ENCODE peak calls at places on chromosomes 1 and 21, in six cellular contexts. M is OCI-LY7, L is upper lobe of right lung, V is mammary epithelial cell, R is H9, F is tibial nerve. S is an unnamed sample.

GRCh38 chr1:109620396-109620817 is 770 bp downstream of the AMPD2 start:
- DNase-seq in M (no peak), L (peak; percentile 66), V (peak; percentile 40), R (peak; percentile 49), F (no peak), S (peak; percentile 59)

GRCh38 chr1:234719454-234720258 is 109.7 kb upstream of the IRF2BP2 start:
- DNase-seq in M (no peak), L (no peak), V (no peak), R (peak; percentile 17), F (no peak), S (no peak)

GRCh38 chr1:177444997-177445746 is 274.4 kb downstream of the BRINP2 start:
- DNase-seq in M (no peak), L (no peak), V (no peak), R (no peak), F (no peak), S (no peak)

GRCh38 chr1:184031127-184032107 is 6.1 kb downstream of the COLGALT2 start:
- DNase-seq in M (no peak), L (no peak), V (no peak), R (no peak), F (no peak), S (no peak)

GRCh38 chr1:215119719-215120118 is 37.2 kb downstream of the KCNK2 start:
- DNase-seq in M (no peak), L (no peak), V (peak; percentile 20), R (no peak), F (no peak), S (no peak)

GRCh38 chr21:17270234-17270633 is 242.6 kb upstream of the CXADR start:
- DNase-seq in M (peak; percentile 12), L (no peak), V (peak; percentile 13), R (no peak), F (peak; percentile 24), S (no peak)

GRCh38 chr1:234957330-234958065 is 171.1 kb downstream of the TOMM20 start:
- DNase-seq in M (no peak), L (no peak), V (no peak), R (peak; percentile 62), F (no peak), S (peak; percentile 42)

GRCh38 chr1:10510520-10511493 is 36.1 kb downstream of the PEX14 start:
- DNase-seq in M (no peak), L (no peak), V (peak; percentile 87), R (no peak), F (no peak), S (peak; percentile 53)

GRCh38 chr1:66542811-66543767 is 9.1 kb downstream of the SGIP1 start:
- DNase-seq in M (no peak), L (no peak), V (peak; percentile 43), R (no peak), F (peak; percentile 31), S (no peak)

GRCh38 chr1:116167625-116168276 is 56.6 kb downstream of the MAB21L3 start:
- DNase-seq in M (no peak), L (no peak), V (no peak), R (peak; percentile 50), F (no peak), S (peak; percentile 43)

GRCh38 chr1:86741947-86742572 is 37.7 kb downstream of the SH3GLB1 start:
- DNase-seq in M (peak; percentile 56), L (no peak), V (peak; percentile 12), R (no peak), F (no peak), S (peak; percentile 37)

GRCh38 chr1:15625224-15625917 is 8.1 kb downstream of the DDI2 start:
- DNase-seq in M (no peak), L (no peak), V (no peak), R (no peak), F (no peak), S (no peak)

GRCh38 chr1:6502000-6502891 is 10.8 kb upstream of the PLEKHG5 start:
- DNase-seq in M (no peak), L (no peak), V (no peak), R (no peak), F (peak; percentile 59), S (no peak)

GRCh38 chr21:44684077-44684476 is 2.1 kb upstream of the KRTAP12-1 start:
- DNase-seq in M (no peak), L (no peak), V (no peak), R (no peak), F (no peak), S (no peak)

GRCh38 chr1:5660141-5660935 is 331.9 kb downstream of the NPHP4 start:
- DNase-seq in M (no peak), L (no peak), V (no peak), R (no peak), F (no peak), S (no peak)

GRCh38 chr21:41709965-41710822 is 56.7 kb downstream of the RIPK4 start:
- DNase-seq in M (no peak), L (no peak), V (no peak), R (no peak), F (no peak), S (no peak)

GRCh38 chr1:112251766-112252506 is 144.1 kb upstream of the CTTNBP2NL start:
- DNase-seq in M (no peak), L (no peak), V (peak; percentile 88), R (no peak), F (no peak), S (no peak)

GRCh38 chr1:240803151-240803550 is 191.2 kb upstream of the GREM2 start:
- DNase-seq in M (no peak), L (no peak), V (no peak), R (no peak), F (no peak), S (no peak)

GRCh38 chr1:147842578-147842977 is 60.0 kb upstream of the GJA8 start:
- DNase-seq in M (no peak), L (no peak), V (no peak), R (no peak), F (no peak), S (no peak)

GRCh38 chr1:112807117-112807516 is 92.0 kb upstream of the PPM1J start:
- DNase-seq in M (no peak), L (no peak), V (no peak), R (no peak), F (no peak), S (no peak)

GRCh38 chr1:88180449-88181108 is 503.5 kb upstream of the PKN2 start:
- DNase-seq in M (peak; percentile 64), L (peak; percentile 72), V (peak; percentile 58), R (peak; percentile 86), F (peak; percentile 27), S (no peak)

GRCh38 chr1:80036690-80037432 is 1030.3 kb upstream of the ADGRL4 start:
- DNase-seq in M (no peak), L (no peak), V (no peak), R (no peak), F (no peak), S (no peak)

DNA sequence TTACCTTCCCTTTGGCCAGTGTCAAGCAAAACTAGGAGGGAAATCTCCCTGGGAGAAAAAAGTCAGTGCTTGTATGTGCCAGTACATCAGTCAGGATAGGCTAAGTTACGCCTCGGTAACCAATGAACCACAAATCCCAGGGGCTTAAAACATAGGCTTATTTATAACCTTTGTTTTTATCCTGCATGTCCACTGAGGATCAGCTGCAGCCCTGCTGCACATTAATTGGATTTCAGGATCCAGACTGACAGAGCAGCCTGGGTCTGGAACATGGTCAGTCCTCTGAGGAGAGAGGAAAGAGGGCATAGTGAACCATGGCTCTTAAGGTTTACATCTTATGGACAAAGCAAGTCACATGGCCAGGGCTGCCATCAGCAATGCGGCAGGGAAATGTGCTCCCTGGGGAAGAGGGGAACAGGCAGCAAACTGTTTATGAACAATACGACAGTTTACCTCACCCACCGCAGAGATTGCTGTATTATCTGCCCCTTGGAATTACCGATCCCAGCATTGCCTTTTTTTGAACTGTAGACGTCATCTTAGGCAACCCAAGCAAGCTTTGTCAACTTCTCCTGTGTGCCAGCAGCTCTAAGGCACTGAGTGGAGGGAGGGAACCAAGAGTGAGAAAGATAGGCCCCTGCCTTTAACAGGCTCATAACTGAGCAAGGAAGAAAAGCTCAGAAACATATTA is 9.1 kb upstream of the SPRR4 start:
- DNase-seq in M (no peak), L (no peak), V (no peak), R (no peak), F (no peak), S (no peak)
- H3K27ac ChIP-seq in M (no peak overlapping the region), L (no peak overlapping the region), V (no peak overlapping the region), R (no peak overlapping the region), F (no peak overlapping the region), S (no peak overlapping the region)

GRCh38 chr1:200911361-200911760 is 16.7 kb downstream of the INAVA start:
- DNase-seq in M (no peak), L (no peak), V (no peak), R (no peak), F (no peak), S (no peak)
- H3K27ac ChIP-seq in M (no peak overlapping the region), L (no peak overlapping the region), V (no peak overlapping the region), R (no peak overlapping the region), F (no peak overlapping the region), S (no peak overlapping the region)

DNA sequence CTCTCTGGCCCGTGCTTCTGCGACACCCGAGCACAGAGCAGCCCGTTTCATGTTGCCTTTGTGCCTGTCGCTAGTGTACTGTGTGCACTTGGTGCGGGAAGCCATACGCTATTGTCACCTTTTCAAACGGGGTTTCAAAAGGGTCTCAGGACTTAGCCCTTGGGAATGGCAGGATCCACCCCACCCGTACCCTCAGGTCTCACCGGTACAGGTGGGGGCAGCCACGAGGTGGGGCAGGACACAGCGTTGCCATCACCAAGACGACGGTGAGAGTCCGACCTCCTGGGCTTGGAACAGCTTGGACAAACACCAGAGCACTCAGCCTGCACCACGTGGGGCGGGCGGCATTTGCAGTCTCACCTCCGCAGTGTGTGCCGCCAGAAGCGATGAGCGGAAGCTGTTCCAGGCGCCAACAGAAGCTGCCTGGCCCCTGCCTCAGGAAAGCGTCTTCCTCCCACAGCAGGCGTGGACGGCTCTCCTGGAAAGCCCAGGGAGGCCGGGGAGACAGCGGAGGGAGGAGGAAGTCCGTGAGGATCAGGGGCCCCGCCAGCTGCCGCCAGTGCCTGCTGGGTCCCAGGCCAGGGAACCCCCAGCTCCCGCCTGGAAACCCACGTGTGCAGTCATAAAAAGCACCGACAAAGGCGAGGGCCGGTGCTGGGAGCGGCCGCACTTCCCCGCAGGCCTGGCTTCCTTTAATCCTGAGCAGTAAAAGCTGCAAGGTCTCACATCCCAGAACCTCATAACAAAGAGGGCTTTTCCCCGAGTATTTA is 131.3 kb upstream of the ARHGEF16 start:
- DNase-seq in M (no peak), L (peak; percentile 89), V (no peak), R (no peak), F (no peak), S (peak; percentile 78)
- H3K27ac ChIP-seq in M (no peak overlapping the region), L (no peak overlapping the region), V (no peak overlapping the region), R (no peak overlapping the region), F (peak overlapping the region; percentile 61), S (peak overlapping the region; percentile 15)

DNA sequence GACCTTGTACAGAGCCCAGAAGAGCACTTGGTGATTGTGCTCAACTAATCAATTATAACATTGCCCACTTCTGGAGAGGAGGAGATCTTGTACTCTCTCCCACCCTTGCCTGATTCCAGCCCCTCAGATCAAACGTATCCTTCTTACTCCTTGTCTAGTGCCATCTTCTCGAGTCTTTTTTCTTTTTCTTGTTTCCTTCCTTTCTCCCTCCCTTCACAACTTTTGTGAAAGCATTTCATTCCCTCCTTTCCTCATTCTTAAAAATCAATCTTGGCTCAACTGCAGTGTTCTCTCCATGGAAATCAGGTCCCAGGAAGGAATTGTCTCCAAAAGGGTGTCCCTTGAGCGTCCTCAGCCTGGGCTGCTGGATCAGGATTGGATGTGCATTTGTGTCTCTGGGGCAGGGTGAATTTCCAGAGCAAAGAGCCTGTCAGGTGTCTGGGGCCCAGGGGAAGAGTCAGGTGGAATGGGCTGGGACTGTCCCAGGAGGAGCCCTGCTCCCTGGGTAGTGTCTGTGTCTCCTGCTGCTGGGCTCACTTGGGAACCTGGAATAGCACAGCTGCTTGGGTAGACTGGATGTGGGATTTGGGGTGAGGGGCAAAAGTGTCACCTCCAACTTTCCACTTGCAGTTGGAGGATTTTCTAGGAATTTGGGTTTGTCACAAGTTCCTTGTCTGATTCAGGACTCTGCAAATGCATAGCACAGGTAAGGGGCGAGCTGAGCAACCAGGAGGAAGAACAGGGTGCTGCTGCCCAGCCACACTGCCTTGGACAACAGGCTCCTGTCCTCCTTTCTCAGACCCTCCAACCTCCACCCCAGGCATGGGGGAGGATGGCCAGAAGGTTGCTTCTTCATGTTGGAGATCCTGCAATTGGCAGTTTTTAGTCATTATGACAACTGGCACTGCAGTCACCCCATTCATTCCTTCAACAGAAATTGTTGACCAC is 3.2 kb downstream of the SOX13 start:
- DNase-seq in M (no peak), L (peak; percentile 32), V (no peak), R (no peak), F (no peak), S (no peak)
- H3K27ac ChIP-seq in M (no peak overlapping the region), L (peak overlapping the region; percentile 88), V (no peak overlapping the region), R (no peak overlapping the region), F (peak overlapping the region; percentile 95), S (peak overlapping the region; percentile 92)

S was measured in upper lobe of left lung.